ENCODE peak calls at places on chromosome 10, in ten cellular contexts. V is HTR-8/SVneo; L is GF-D8; Z is stimulated activated CD4-positive, alpha-beta T cell treated with anti-CD3 and anti-CD28 coated beads, Interleukin-4, amount 100 ng/mL, for 24 hours; P is HT1080; X is frontal cortex; F is RCC 7860; A is HEK293T; O is Daoy; I is ACHN. N is an unnamed sample.

GRCh38 chr10:25125151-25125550 is 49.6 kb upstream of the GPR158 start:
- DNase-seq in V (no peak), Z (no peak), P (no peak), F (no peak), X (no peak), L (no peak), A (no peak), O (no peak), I (peak; percentile 10), N (no peak)

GRCh38 chr10:8058274-8059111 is 4.0 kb downstream of the GATA3 start:
- DNase-seq in A (no peak), O (no peak), I (no peak), L (no peak), F (no peak), V (no peak), P (no peak), X (no peak), Z (no peak), N (no peak)

GRCh38 chr10:114749014-114749413 is 72.6 kb upstream of the FHIP2A start:
- DNase-seq in Z (no peak), O (no peak), V (no peak), A (no peak), F (no peak), I (no peak), L (no peak), X (no peak), P (no peak), N (peak; percentile 91)

GRCh38 chr10:13528875-13529713 is at the start of gene BEND7:
- DNase-seq in P (no peak), V (peak; percentile 56), L (no peak), I (peak; percentile 63), Z (no peak), O (peak; percentile 52), F (peak; percentile 22), A (peak; percentile 69), X (peak; percentile 77), N (peak; percentile 61)

GRCh38 chr10:129658673-129659072 is 191.6 kb downstream of the MGMT start:
- DNase-seq in I (peak; percentile 47), A (peak; percentile 51), Z (no peak), F (no peak), L (no peak), X (no peak), V (peak; percentile 3), O (no peak), P (peak; percentile 7), N (peak; percentile 47)

GRCh38 chr10:119132521-119133345 is 28.8 kb downstream of the DENND10 start:
- DNase-seq in X (no peak), F (no peak), Z (no peak), O (no peak), I (no peak), L (no peak), V (no peak), P (no peak), A (no peak), N (no peak)

GRCh38 chr10:131354380-131354779 is 42.9 kb upstream of the TCERG1L start:
- DNase-seq in Z (no peak), F (no peak), I (peak; percentile 6), V (no peak), L (no peak), A (no peak), O (peak; percentile 23), X (no peak), P (no peak), N (peak; percentile 2)

GRCh38 chr10:78082636-78083035 is 49.0 kb downstream of the RPS24 start:
- DNase-seq in F (no peak), P (no peak), A (no peak), L (no peak), V (no peak), X (no peak), I (no peak), O (no peak), Z (no peak), N (no peak)

GRCh38 chr10:122730238-122730637 is 30.6 kb upstream of the C10orf120 start:
- DNase-seq in A (no peak), F (no peak), I (no peak), L (peak; percentile 31), O (no peak), P (no peak), V (no peak), Z (no peak), X (no peak), N (no peak)

GRCh38 chr10:78346721-78347120 is 313.1 kb downstream of the RPS24 start:
- DNase-seq in L (no peak), X (no peak), V (no peak), F (no peak), O (no peak), P (no peak), A (no peak), I (no peak), Z (no peak), N (no peak)

GRCh38 chr10:4819707-4820106 is 6.3 kb upstream of the AKR1E2 start:
- DNase-seq in F (no peak), V (no peak), L (peak; percentile 49), Z (no peak), P (no peak), O (no peak), X (no peak), I (no peak), A (no peak), N (no peak)

GRCh38 chr10:5234106-5234877 is 37.7 kb downstream of the AKR1C4 start:
- DNase-seq in P (peak; percentile 76), I (no peak), V (no peak), Z (no peak), L (peak; percentile 93), A (no peak), X (no peak), F (no peak), O (peak; percentile 3), N (no peak)

GRCh38 chr10:3639546-3639945 is 145.5 kb downstream of the KLF6 start:
- DNase-seq in V (no peak), F (no peak), A (no peak), Z (no peak), X (no peak), I (no peak), O (no peak), P (no peak), L (no peak), N (no peak)

GRCh38 chr10:129956902-129957673 is 7.0 kb downstream of the EBF3 start:
- DNase-seq in O (no peak), P (no peak), F (no peak), L (peak; percentile 47), X (no peak), V (no peak), I (peak; percentile 51), A (no peak), Z (no peak), N (peak; percentile 52)

GRCh38 chr10:12502526-12503274 is 153.4 kb downstream of the CAMK1D start:
- DNase-seq in P (no peak), L (no peak), X (no peak), I (no peak), F (no peak), V (no peak), A (no peak), Z (no peak), O (no peak), N (no peak)

GRCh38 chr10:114518401-114519305 is 114.4 kb upstream of the AFAP1L2 start:
- DNase-seq in X (no peak), P (no peak), I (no peak), F (no peak), L (no peak), O (no peak), V (no peak), Z (no peak), A (no peak), N (no peak)

GRCh38 chr10:79928028-79928583 is 20.8 kb downstream of the SFTPD start:
- DNase-seq in L (no peak), Z (no peak), A (peak; percentile 2), I (no peak), X (no peak), V (no peak), F (no peak), P (no peak), O (no peak), N (no peak)

GRCh38 chr10:42992156-42992956 is 84.5 kb upstream of the RET start:
- DNase-seq in I (no peak), O (no peak), A (no peak), Z (no peak), P (no peak), X (no peak), L (no peak), F (no peak), V (no peak), N (no peak)

GRCh38 chr10:90652519-90652918 is 205.3 kb downstream of the HTR7 start:
- DNase-seq in F (peak; percentile 18), I (peak; percentile 19), A (no peak), P (peak; percentile 28), X (no peak), Z (no peak), L (no peak), V (peak; percentile 0), O (peak; percentile 13), N (peak; percentile 23)

GRCh38 chr10:130378556-130379400 is 242.6 kb downstream of the GLRX3 start:
- DNase-seq in X (no peak), F (no peak), O (no peak), P (no peak), L (no peak), I (no peak), A (peak; percentile 30), Z (no peak), V (no peak), N (no peak)

GRCh38 chr10:9992656-9993055 is 1025.0 kb upstream of the CELF2 start:
- DNase-seq in A (no peak), I (no peak), X (no peak), Z (no peak), F (no peak), O (no peak), L (no peak), V (no peak), P (no peak), N (no peak)

GRCh38 chr10:45280113-45280512 is 35.3 kb downstream of the OR13A1 start:
- DNase-seq in Z (no peak), A (no peak), V (no peak), F (no peak), L (no peak), X (no peak), P (no peak), I (no peak), O (no peak), N (no peak)

GRCh38 chr10:191703-192518 is 56.7 kb downstream of the ZMYND11 start:
- DNase-seq in Z (no peak), V (peak; percentile 18), O (no peak), L (no peak), I (no peak), A (no peak), X (no peak), P (no peak), F (no peak), N (no peak)

GRCh38 chr10:1163204-1163660 is 107.0 kb downstream of the WDR37 start:
- DNase-seq in L (no peak), X (no peak), F (no peak), O (no peak), V (no peak), I (no peak), Z (no peak), A (no peak), P (no peak), N (no peak)

N was measured in dermis blood vessel endothelial cell.